ENCODE peak calls at places on chromosomes 16 and 17, in six cellular contexts. V, G, M, Y, I and R are unnamed samples. For H3K36me3, the result is how much of the 10 kb centered on the place peaks cover.

GRCh38 chr17:58329808-58330543 is 1.4 kb upstream of the TSPOAP1 start:
- DNase-seq in V (no peak), G (no peak), M (no peak), Y (no peak), I (no peak), R (no peak)

GRCh38 chr16:71504901-71505300 is 15.8 kb upstream of the ZNF19 start:
- DNase-seq in V (no peak), G (no peak), M (no peak), Y (no peak), I (no peak), R (no peak)

GRCh38 chr16:10765772-10766171 is 22.1 kb downstream of the NUBP1 start:
- DNase-seq in V (no peak), G (no peak), M (no peak), Y (no peak), I (no peak), R (no peak)

GRCh38 chr16:64417711-64418227 is 704.1 kb downstream of the CDH11 start:
- DNase-seq in V (no peak), G (no peak), M (peak), Y (no peak), I (no peak), R (no peak)

GRCh38 chr17:62895256-62895649 is 70.8 kb upstream of the TANC2 start:
- DNase-seq in V (no peak), G (no peak), M (no peak), Y (no peak), I (no peak), R (no peak)

GRCh38 chr16:21033707-21034106 is 116.9 kb downstream of the DNAH3 start:
- DNase-seq in V (no peak), G (no peak), M (no peak), Y (no peak), I (no peak), R (no peak)

GRCh38 chr16:26413780-26414179 is 652.9 kb upstream of the C16orf82 start:
- DNase-seq in V (no peak), G (no peak), M (no peak), Y (no peak), I (no peak), R (no peak)

GRCh38 chr16:89095401-89095974 is 1.8 kb downstream of the ACSF3 start:
- DNase-seq in V (no peak), G (no peak), M (no peak), Y (no peak), I (no peak), R (no peak)

GRCh38 chr17:45132302-45132568 is at the start of gene PLCD3:
- DNase-seq in V (no peak), G (no peak), M (no peak), Y (no peak), I (no peak), R (no peak)

GRCh38 chr17:17305282-17305801 is 2.2 kb downstream of the NT5M start:
- DNase-seq in V (no peak), G (no peak), M (no peak), Y (peak), I (peak), R (no peak)

GRCh38 chr16:86806181-86806837 is 228.0 kb downstream of the FOXL1 start:
- DNase-seq in V (no peak), G (no peak), M (no peak), Y (no peak), I (no peak), R (no peak)

GRCh38 chr16:26510924-26511323 is 555.8 kb upstream of the C16orf82 start:
- DNase-seq in V (no peak), G (no peak), M (no peak), Y (no peak), I (no peak), R (no peak)

GRCh38 chr17:29243792-29244191 is 2.9 kb upstream of the CRYBA1 start:
- DNase-seq in V (no peak), G (no peak), M (peak), Y (peak), I (no peak), R (no peak)

GRCh38 chr16:66375451-66375850 is 9.0 kb downstream of the CDH5 start:
- DNase-seq in V (no peak), G (no peak), M (no peak), Y (no peak), I (no peak), R (no peak)

GRCh38 chr17:69501591-69502468 is 87.3 kb downstream of the MAP2K6 start:
- DNase-seq in V (peak), G (peak), M (peak), Y (peak), I (peak), R (peak)

GRCh38 chr16:2811703-2812471 is 5.2 kb upstream of the PRSS21 start:
- DNase-seq in V (no peak), G (no peak), M (no peak), Y (no peak), I (no peak), R (no peak)

GRCh38 chr17:71412803-71413202 is 708.0 kb upstream of the SOX9 start:
- DNase-seq in V (no peak), G (no peak), M (peak), Y (no peak), I (no peak), R (no peak)

GRCh38 chr16:67000384-67001158 is 12.2 kb downstream of the CES4A start:
- DNase-seq in V (peak), G (peak), M (no peak), Y (peak), I (peak), R (peak)

GRCh38 chr16:30621765-30622164 is 11.6 kb upstream of the ZNF689 start:
- DNase-seq in V (no peak), G (no peak), M (peak), Y (no peak), I (no peak), R (no peak)

GRCh38 chr17:60679287-60679686 is 1.6 kb downstream of the BCAS3 start:
- DNase-seq in V (no peak), G (no peak), M (no peak), Y (no peak), I (no peak), R (no peak)

GRCh38 chr17:58539703-58540102 is 25.3 kb upstream of the MTMR4 start:
- DNase-seq in V (no peak), G (no peak), M (no peak), Y (no peak), I (no peak), R (no peak)

GRCh38 chr16:27097671-27098275 is 31.0 kb downstream of the C16orf82 start:
- DNase-seq in V (no peak), G (peak), M (no peak), Y (no peak), I (no peak), R (no peak)

GRCh38 chr16:89023621-89024511 is 46.9 kb upstream of the CBFA2T3 start:
- DNase-seq in V (no peak), G (no peak), M (no peak), Y (no peak), I (no peak), R (no peak)

GRCh38 chr16:72769876-72770275 is 278.1 kb downstream of the ZFHX3 start:
- DNase-seq in V (no peak), G (no peak), M (no peak), Y (no peak), I (no peak), R (no peak)

GRCh38 chr17:73342057-73342522 is 30.3 kb upstream of the CDC42EP4 start:
- DNase-seq in V (peak), G (peak), M (peak), Y (peak), I (peak), R (peak)

GRCh38 chr17:19755392-19755791 is 7.3 kb upstream of the ALDH3A1 start:
- DNase-seq in V (no peak), G (no peak), M (no peak), Y (no peak), I (no peak), R (no peak)

GRCh38 chr17:79919164-79919585 is 79.9 kb upstream of the CBX4 start:
- DNase-seq in V (peak), G (peak), M (no peak), Y (peak), I (peak), R (peak)

GRCh38 chr17:81295678-81296381 is 723 bp upstream of the SLC38A10 start:
- DNase-seq in V (no peak), G (no peak), M (peak), Y (peak), I (peak), R (peak)

GRCh38 chr17:17445925-17446665 is 30.7 kb upstream of the MED9 start:
- DNase-seq in V (no peak), G (peak), M (peak), Y (no peak), I (peak), R (peak)

GRCh38 chr16:89190150-89190958 is 10.0 kb downstream of the SLC22A31 start:
- DNase-seq in V (no peak), G (no peak), M (no peak), Y (no peak), I (no peak), R (no peak)

GRCh38 chr17:80813318-80813717 is 178.3 kb upstream of the CHMP6 start:
- DNase-seq in V (no peak), G (no peak), M (no peak), Y (no peak), I (no peak), R (no peak)

GRCh38 chr17:10109146-10109545 is 89.3 kb downstream of the GAS7 start:
- DNase-seq in V (no peak), G (no peak), M (no peak), Y (no peak), I (no peak), R (no peak)
- TF ChIP-seq CTCF in V (no peak), G (no peak), M (no peak), Y (no peak), I (no peak), R (no peak)

GRCh38 chr17:1714488-1714979 is 4.4 kb upstream of the TLCD2 start:
- DNase-seq in V (peak), G (peak), M (peak), Y (peak), I (peak), R (peak)

GRCh38 chr17:1716076-1716911 is 6.1 kb upstream of the TLCD2 start:
- DNase-seq in V (peak), G (peak), M (peak), Y (peak), I (peak), R (peak)

GRCh38 chr17:1715803-1716075 is 5.6 kb upstream of the TLCD2 start:
- DNase-seq in V (no peak), G (no peak), M (no peak), Y (no peak), I (no peak), R (no peak)

GRCh38 chr17:1713878-1714487 is 3.8 kb upstream of the TLCD2 start:
- DNase-seq in V (peak), G (no peak), M (peak), Y (no peak), I (peak), R (peak)

DNA sequence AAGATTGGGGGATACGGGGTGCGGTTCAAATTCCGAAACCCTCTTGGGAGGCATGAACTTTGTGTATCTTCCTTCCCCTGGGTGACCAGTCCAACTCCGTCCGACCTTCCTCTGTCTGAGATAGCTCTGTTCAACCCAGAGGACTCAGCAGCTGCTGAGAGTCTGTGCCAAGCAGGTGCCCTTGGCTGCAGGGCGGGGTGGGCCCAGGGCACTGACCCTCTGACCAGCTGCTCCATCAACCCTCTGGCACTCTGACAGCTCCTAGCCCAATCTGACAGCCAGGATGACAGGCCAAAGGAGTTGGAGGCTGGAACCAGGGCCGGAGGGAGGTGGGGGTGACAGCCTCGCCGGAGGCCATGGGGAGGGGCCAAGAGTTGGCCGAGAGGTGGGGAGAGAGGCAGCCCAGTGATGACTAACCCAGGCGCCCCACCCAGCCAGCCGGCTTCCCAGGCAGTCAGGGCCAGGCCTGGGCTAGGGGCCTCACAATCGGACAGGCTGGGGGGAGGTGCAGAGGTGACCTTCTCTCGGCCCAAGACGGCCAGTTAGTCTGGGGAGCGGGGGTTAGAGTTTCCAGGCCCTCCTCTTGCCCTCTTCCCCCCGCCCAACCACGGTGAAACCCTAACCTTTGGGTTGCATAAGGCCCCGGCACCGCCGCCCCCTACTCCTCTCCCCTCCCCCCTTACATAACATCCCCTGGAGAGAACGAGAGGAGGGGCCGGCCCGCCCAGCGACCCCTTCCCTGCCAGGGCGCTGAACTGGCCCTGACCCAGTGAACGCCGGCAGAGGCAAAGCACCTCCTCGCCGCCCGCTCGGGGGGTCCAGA is 5.0 kb upstream of the TLCD2 start:
- DNase-seq in V (peak), G (peak), M (peak), Y (peak), I (peak), R (peak)
- TF ChIP-seq POLR2A in V (peak), G (no peak), M (peak), Y (no peak), I (peak), R (peak)

GRCh38 chr16:561957-562938 is 2.1 kb downstream of the PRR35 start:
- DNase-seq in V (no peak), G (no peak), M (no peak), Y (no peak), I (no peak), R (no peak)
- H3K36me3 ChIP-seq in V (under half), G (under half), M (under half), Y (under half), I (under half), R (under half)

DNA sequence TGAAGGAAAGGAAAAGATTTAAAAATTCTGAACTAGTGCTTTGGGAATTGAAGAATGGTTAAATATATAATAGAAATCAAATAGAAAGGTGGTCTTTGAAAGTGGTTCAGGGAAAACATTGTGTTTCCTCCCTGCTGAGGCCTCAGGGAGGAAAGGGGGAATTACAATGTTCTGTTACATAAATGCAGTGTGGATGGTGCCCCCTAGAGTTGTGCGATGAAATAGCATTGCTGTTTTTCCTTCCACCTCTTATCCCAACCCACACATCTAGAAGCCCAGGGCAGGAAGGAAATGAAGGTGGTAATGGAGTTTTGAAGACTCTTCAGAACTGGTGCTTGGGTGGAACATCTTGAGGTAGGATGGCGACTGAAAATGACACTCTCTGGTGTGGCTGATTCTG is 6.4 kb upstream of the TOX3 start:
- DNase-seq in V (no peak), G (no peak), M (no peak), Y (no peak), I (no peak), R (no peak)
- TF ChIP-seq CTCF in V (no peak), G (no peak), M (no peak), Y (no peak), I (no peak), R (no peak)